ENCODE peak calls at places on chromosomes 16 and 17, in eight cellular contexts. O is Calu3, H is amniotic epithelial cell, B is heart right ventricle, E is suprapubic skin, P is NCI-H1436, S is skeletal muscle cell, N is dermis microvascular lymphatic vessel endothelial cell. I is an unnamed sample.

GRCh38 chr16:17294856-17295255 is 175.9 kb downstream of the XYLT1 start:
- DNase-seq in S (no peak), P (no peak), N (no peak), E (no peak), H (no peak), O (no peak), B (no peak), I (no peak)

GRCh38 chr16:66872927-66873684 is 7.2 kb upstream of the PDP2 start:
- DNase-seq in E (peak; percentile 92), S (peak; percentile 96), H (peak; percentile 95), P (peak; percentile 81), B (peak; percentile 89), N (peak; percentile 91), O (peak; percentile 98), I (peak; percentile 38)

GRCh38 chr17:73278465-73279453 is 17.1 kb upstream of the CPSF4L start:
- DNase-seq in B (peak; percentile 37), O (no peak), N (no peak), E (no peak), H (peak; percentile 61), S (no peak), P (peak; percentile 82), I (no peak)

GRCh38 chr17:39751016-39751543 is 13.3 kb downstream of the GRB7 start:
- DNase-seq in N (no peak), B (no peak), E (peak; percentile 26), P (no peak), H (no peak), O (peak; percentile 89), S (no peak), I (no peak)

GRCh38 chr16:82643136-82643535 is 16.4 kb downstream of the CDH13 start:
- DNase-seq in N (no peak), H (no peak), B (no peak), P (no peak), O (no peak), E (no peak), S (no peak), I (peak; percentile 17)

GRCh38 chr17:17353625-17354484 is 50.7 kb downstream of the NT5M start:
- DNase-seq in N (no peak), H (no peak), E (peak; percentile 53), P (no peak), B (no peak), S (no peak), O (no peak), I (no peak)

GRCh38 chr17:34307110-34307509 is 12.1 kb upstream of the CCL8 start:
- DNase-seq in H (no peak), E (no peak), O (no peak), N (no peak), S (peak; percentile 25), B (peak; percentile 24), P (no peak), I (no peak)

GRCh38 chr16:16157166-16157565 is 66.1 kb downstream of the ABCC6 start:
- DNase-seq in H (no peak), S (no peak), O (no peak), B (no peak), P (no peak), E (no peak), N (no peak), I (no peak)

GRCh38 chr16:56269824-56270684 is 78.8 kb downstream of the GNAO1 start:
- DNase-seq in H (peak; percentile 16), P (no peak), N (no peak), O (no peak), S (peak; percentile 29), E (no peak), B (peak; percentile 38), I (no peak)

GRCh38 chr17:14301279-14301760 is 439 bp downstream of the HS3ST3B1 start:
- DNase-seq in P (no peak), E (no peak), H (no peak), O (peak; percentile 40), N (peak; percentile 19), B (no peak), S (no peak), I (peak; percentile 69)

GRCh38 chr17:16477255-16477654 is 14.7 kb downstream of the LRRC75A start:
- DNase-seq in S (peak; percentile 48), E (no peak), B (peak; percentile 41), N (peak; percentile 81), P (no peak), H (peak; percentile 89), O (no peak), I (no peak)

GRCh38 chr17:49739662-49740271 is 24.2 kb downstream of the FAM117A start:
- DNase-seq in S (no peak), E (peak; percentile 91), B (peak; percentile 78), P (peak; percentile 92), O (no peak), N (peak; percentile 86), H (peak; percentile 97), I (peak; percentile 50)

GRCh38 chr17:68738044-68738443 is 136.9 kb upstream of the FAM20A start:
- DNase-seq in E (no peak), O (no peak), S (no peak), H (peak; percentile 36), B (no peak), N (no peak), P (no peak), I (no peak)

I was measured in NCI-H748 treated with DMSO at 0.1 percent for 48 hours.